ENCODE peak calls at places on chromosomes 11 and 22, in five cellular contexts. M is BJ, D is transverse colon, B is fibroblast of pulmonary artery, X is thoracic aorta. Y is an unnamed sample.

GRCh38 chr11:73285721-73286120 is 13.6 kb downstream of the P2RY6 start:
- DNase-seq in M (no peak), D (no peak), B (no peak), X (no peak), Y (no peak)

GRCh38 chr11:1936781-1937615 is 10.1 kb upstream of the MRPL23 start:
- DNase-seq in M (no peak), D (no peak), B (no peak), X (no peak), Y (no peak)

GRCh38 chr11:20367313-20367948 is 3.9 kb downstream of the HTATIP2 start:
- DNase-seq in M (peak), D (peak), B (peak), X (no peak), Y (peak)

GRCh38 chr22:23831781-23832180 is 7.0 kb downstream of the DERL3 start:
- DNase-seq in M (no peak), D (no peak), B (no peak), X (no peak), Y (no peak)

GRCh38 chr11:12832828-12833227 is 158.6 kb downstream of the TEAD1 start:
- DNase-seq in M (no peak), D (no peak), B (no peak), X (no peak), Y (no peak)

GRCh38 chr11:106853850-106854401 is 164.3 kb downstream of the GUCY1A2 start:
- DNase-seq in M (no peak), D (no peak), B (no peak), X (no peak), Y (no peak)

GRCh38 chr22:34638128-34638527 is 427.8 kb upstream of the ISX start:
- DNase-seq in M (no peak), D (no peak), B (no peak), X (no peak), Y (no peak)

GRCh38 chr11:100404907-100405306 is 282.2 kb upstream of the ARHGAP42 start:
- DNase-seq in M (no peak), D (no peak), B (no peak), X (no peak), Y (no peak)

GRCh38 chr11:64144587-64145295 is 21.2 kb downstream of the MACROD1 start:
- DNase-seq in M (no peak), D (no peak), B (no peak), X (no peak), Y (no peak)

GRCh38 chr22:23786752-23787599 is at the start of gene SMARCB1:
- DNase-seq in M (peak), D (peak), B (peak), X (peak), Y (peak)

GRCh38 chr11:124825876-124826275 is 25.7 kb upstream of the MSANTD2 start:
- DNase-seq in M (no peak), D (no peak), B (no peak), X (no peak), Y (no peak)

GRCh38 chr22:23070418-23071162 is at the start of gene GNAZ:
- DNase-seq in M (no peak), D (no peak), B (no peak), X (no peak), Y (no peak)

GRCh38 chr11:75233688-75234295 is 6.8 kb upstream of the TPBGL start:
- DNase-seq in M (no peak), D (no peak), B (peak), X (no peak), Y (peak)

GRCh38 chr22:29071261-29072045 is 1.4 kb upstream of the KREMEN1 start:
- DNase-seq in M (no peak), D (peak), B (no peak), X (no peak), Y (peak)

GRCh38 chr11:46363031-46363407 is 15.8 kb downstream of the DGKZ start:
- DNase-seq in M (no peak), D (no peak), B (peak), X (no peak), Y (peak)

GRCh38 chr11:107018274-107018901 is at the start of gene GUCY1A2:
- DNase-seq in M (no peak), D (no peak), B (no peak), X (no peak), Y (no peak)

GRCh38 chr11:76558891-76559290 is 111.7 kb downstream of the LRRC32 start:
- DNase-seq in M (no peak), D (no peak), B (no peak), X (no peak), Y (no peak)

GRCh38 chr11:120710354-120711187 is 199.0 kb downstream of the GRIK4 start:
- DNase-seq in M (peak), D (peak), B (peak), X (no peak), Y (peak)

GRCh38 chr22:42635531-42635930 is 4.9 kb downstream of the ATP5MGL start:
- DNase-seq in M (peak), D (peak), B (peak), X (peak), Y (peak)

GRCh38 chr22:35310556-35311550 is 11.2 kb downstream of the TOM1 start:
- DNase-seq in M (no peak), D (peak), B (no peak), X (no peak), Y (peak)

GRCh38 chr11:83087035-83087434 is 15.3 kb upstream of the RAB30 start:
- DNase-seq in M (no peak), D (no peak), B (no peak), X (no peak), Y (no peak)

GRCh38 chr11:120136356-120136755 is 1.6 kb downstream of the TRIM29 start:
- DNase-seq in M (no peak), D (peak), B (no peak), X (no peak), Y (no peak)

GRCh38 chr11:115887316-115887715 is 383.1 kb upstream of the CADM1 start:
- DNase-seq in M (no peak), D (no peak), B (no peak), X (no peak), Y (no peak)

GRCh38 chr11:2538951-2539735 is 94.3 kb downstream of the KCNQ1 start:
- DNase-seq in M (no peak), D (peak), B (no peak), X (no peak), Y (no peak)

GRCh38 chr22:26835929-26836528 is 178.6 kb downstream of the MIAT start:
- DNase-seq in M (no peak), D (peak), B (peak), X (no peak), Y (peak)

GRCh38 chr22:50340157-50340879 is 2.8 kb upstream of the PPP6R2 start:
- DNase-seq in M (no peak), D (no peak), B (peak), X (no peak), Y (peak)

GRCh38 chr22:44341431-44342346 is 28.9 kb upstream of the SHISAL1 start:
- DNase-seq in M (no peak), D (peak), B (peak), X (no peak), Y (no peak)

GRCh38 chr11:46105134-46105628 is 16.1 kb downstream of the PHF21A start:
- DNase-seq in M (no peak), D (no peak), B (no peak), X (no peak), Y (no peak)

GRCh38 chr11:66768088-66768521 is 39.1 kb upstream of the SPTBN2 start:
- DNase-seq in M (no peak), D (no peak), B (peak), X (no peak), Y (no peak)

GRCh38 chr11:90241414-90241813 is 18.6 kb upstream of the CHORDC1 start:
- DNase-seq in M (no peak), D (no peak), B (no peak), X (no peak), Y (no peak)

GRCh38 chr11:26028294-26028954 is 303.5 kb upstream of the ANO3 start:
- DNase-seq in M (peak), D (no peak), B (peak), X (no peak), Y (no peak)

GRCh38 chr11:12867531-12867930 is 141.6 kb upstream of the RASSF10 start:
- DNase-seq in M (no peak), D (no peak), B (no peak), X (no peak), Y (no peak)

GRCh38 chr11:116339306-116339705 is 433.5 kb downstream of the BUD13 start:
- DNase-seq in M (no peak), D (peak), B (no peak), X (no peak), Y (no peak)

GRCh38 chr11:8531312-8531711 is 62.7 kb downstream of the STK33 start:
- DNase-seq in M (no peak), D (no peak), B (no peak), X (no peak), Y (no peak)

GRCh38 chr11:11992257-11992690 is 16.2 kb downstream of the DKK3 start:
- DNase-seq in M (no peak), D (no peak), B (no peak), X (no peak), Y (peak)

GRCh38 chr22:39205344-39206021 is 39.3 kb downstream of the PDGFB start:
- DNase-seq in M (peak), D (no peak), B (peak), X (no peak), Y (peak)

GRCh38 chr11:116449522-116449921 is 323.3 kb downstream of the BUD13 start:
- DNase-seq in M (no peak), D (no peak), B (no peak), X (no peak), Y (no peak)

GRCh38 chr11:21511835-21512440 is 680.9 kb upstream of the ANO5 start:
- DNase-seq in M (no peak), D (peak), B (peak), X (no peak), Y (peak)

GRCh38 chr11:2420502-2421225 is 20.1 kb downstream of the TSSC4 start:
- DNase-seq in M (no peak), D (peak), B (peak), X (no peak), Y (peak)

GRCh38 chr11:59901306-59901705 is 22.7 kb downstream of the OOSP3 start:
- DNase-seq in M (no peak), D (no peak), B (peak), X (no peak), Y (peak)

GRCh38 chr11:59894616-59895015 is 16.0 kb downstream of the OOSP3 start:
- DNase-seq in M (no peak), D (no peak), B (no peak), X (no peak), Y (no peak)

GRCh38 chr11:59898652-59899051 is 20.1 kb downstream of the OOSP3 start:
- DNase-seq in M (no peak), D (no peak), B (no peak), X (no peak), Y (no peak)

GRCh38 chr11:59898046-59898445 is 19.5 kb downstream of the OOSP3 start:
- DNase-seq in M (no peak), D (no peak), B (no peak), X (no peak), Y (no peak)

DNA sequence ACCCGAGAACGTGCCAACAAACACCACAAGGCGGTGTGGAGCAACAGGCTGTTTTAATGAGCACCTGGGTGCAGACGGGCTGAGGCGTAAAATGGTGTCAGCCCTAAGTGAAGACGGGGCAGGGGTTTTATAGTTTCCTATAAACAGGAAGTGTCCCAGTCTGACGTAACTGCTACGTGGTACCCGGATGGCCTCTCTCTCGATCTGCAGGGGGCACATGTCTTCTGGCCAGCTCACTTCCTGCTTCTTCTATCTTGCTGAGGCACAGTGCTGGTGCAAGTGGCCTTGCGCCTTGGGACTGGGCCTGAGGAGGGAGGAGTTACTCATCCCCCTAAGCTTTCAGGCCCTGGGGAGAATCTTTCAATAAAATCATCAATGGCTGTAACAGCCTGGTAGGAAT is 20.9 kb downstream of the OOSP3 start:
- DNase-seq in M (no peak), D (no peak), B (peak), X (no peak), Y (no peak)
- TF ChIP-seq CTCF in M (no peak), D (no peak), B (no peak), X (no peak), Y (no peak)

GRCh38 chr22:37801946-37802309 is 5.8 kb upstream of the GCAT start:
- DNase-seq in M (no peak), D (no peak), B (no peak), X (no peak), Y (no peak)

GRCh38 chr22:37803636-37804371 is 3.9 kb upstream of the GCAT start:
- DNase-seq in M (no peak), D (no peak), B (no peak), X (no peak), Y (no peak)

GRCh38 chr22:37804502-37804885 is 3.2 kb upstream of the GCAT start:
- DNase-seq in M (no peak), D (no peak), B (no peak), X (no peak), Y (no peak)

GRCh38 chr22:37803195-37803635 is 4.5 kb upstream of the GCAT start:
- DNase-seq in M (no peak), D (no peak), B (no peak), X (no peak), Y (no peak)

GRCh38 chr22:37802310-37803194 is 5.2 kb upstream of the GCAT start:
- DNase-seq in M (no peak), D (peak), B (peak), X (no peak), Y (peak)
- TF ChIP-seq CTCF in M (no peak), D (no peak), B (no peak), X (no peak), Y (peak)

GRCh38 chr11:128658499-128658898 is 35.4 kb upstream of the FLI1 start:
- DNase-seq in M (no peak), D (no peak), B (no peak), X (no peak), Y (no peak)

GRCh38 chr11:128648711-128649110 is 45.2 kb upstream of the FLI1 start:
- DNase-seq in M (no peak), D (no peak), B (no peak), X (no peak), Y (no peak)

DNA sequence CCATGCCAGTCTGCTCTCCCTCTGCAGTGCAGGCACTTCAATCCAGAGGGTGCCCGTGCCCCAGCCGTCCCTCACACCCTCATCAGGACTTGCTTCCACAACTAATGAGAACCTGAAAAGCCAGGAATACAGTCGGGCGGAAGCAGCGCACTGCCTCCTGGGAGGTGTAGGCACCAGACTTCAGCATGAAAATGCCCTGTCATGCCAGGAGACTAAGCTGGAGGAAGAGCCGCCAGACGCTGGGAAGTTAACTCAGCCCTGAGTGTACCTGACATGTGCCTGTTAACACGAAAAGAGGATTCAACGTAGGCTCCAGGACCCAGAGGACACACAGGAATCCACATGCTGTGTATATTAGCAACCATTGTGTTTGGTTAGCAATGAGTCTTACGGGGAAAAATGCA is 40.0 kb upstream of the FLI1 start:
- DNase-seq in M (peak), D (peak), B (peak), X (no peak), Y (peak)
- TF ChIP-seq CTCF in M (no peak), D (no peak), B (no peak), X (no peak), Y (no peak)

DNA sequence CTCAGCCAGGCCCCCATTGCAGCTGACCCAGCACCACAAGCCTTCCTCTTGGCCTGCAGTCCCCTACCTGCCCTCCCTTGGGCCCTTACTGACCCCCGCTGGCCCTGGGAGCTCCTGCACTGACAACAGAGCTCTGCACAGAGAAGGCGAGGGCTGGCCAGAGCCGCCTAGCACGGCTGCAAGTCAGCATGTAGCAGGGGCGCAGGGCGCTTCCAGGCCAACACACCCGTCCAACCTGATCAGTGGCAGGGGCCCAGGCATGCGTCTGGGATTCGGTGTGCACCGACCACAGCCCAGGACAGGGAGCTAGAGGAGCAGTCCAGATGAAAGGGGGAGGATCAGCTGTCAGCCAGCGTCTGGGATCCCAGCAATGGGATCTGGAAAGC is 7.6 kb downstream of the WNT7B start:
- DNase-seq in M (no peak), D (no peak), B (peak), X (no peak), Y (peak)
- TF ChIP-seq CTCF in M (no peak), D (no peak), B (peak), X (no peak), Y (no peak)

DNA sequence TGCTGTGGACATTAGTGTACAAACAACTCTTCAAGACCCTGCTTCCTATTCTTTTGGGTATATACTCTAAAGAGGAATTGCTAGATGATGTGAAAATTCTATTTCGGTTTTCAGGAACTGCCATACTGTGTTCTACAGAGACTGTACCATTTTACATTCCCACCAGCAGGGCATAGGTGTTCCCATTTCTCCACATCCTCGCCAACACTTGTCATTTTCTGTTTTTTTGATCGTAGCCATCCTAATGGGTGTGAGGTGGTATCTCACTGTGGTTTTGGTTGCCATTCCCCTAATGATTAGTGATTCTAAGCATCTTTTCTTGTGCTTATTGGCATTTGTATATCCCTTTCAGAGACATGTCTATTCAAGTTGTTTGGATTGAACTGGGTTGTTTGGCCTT is 29.8 kb upstream of the GRK3 start:
- DNase-seq in M (no peak), D (no peak), B (no peak), X (no peak), Y (no peak)
- TF ChIP-seq CTCF in M (no peak), D (no peak), B (no peak), X (no peak), Y (no peak)

DNA sequence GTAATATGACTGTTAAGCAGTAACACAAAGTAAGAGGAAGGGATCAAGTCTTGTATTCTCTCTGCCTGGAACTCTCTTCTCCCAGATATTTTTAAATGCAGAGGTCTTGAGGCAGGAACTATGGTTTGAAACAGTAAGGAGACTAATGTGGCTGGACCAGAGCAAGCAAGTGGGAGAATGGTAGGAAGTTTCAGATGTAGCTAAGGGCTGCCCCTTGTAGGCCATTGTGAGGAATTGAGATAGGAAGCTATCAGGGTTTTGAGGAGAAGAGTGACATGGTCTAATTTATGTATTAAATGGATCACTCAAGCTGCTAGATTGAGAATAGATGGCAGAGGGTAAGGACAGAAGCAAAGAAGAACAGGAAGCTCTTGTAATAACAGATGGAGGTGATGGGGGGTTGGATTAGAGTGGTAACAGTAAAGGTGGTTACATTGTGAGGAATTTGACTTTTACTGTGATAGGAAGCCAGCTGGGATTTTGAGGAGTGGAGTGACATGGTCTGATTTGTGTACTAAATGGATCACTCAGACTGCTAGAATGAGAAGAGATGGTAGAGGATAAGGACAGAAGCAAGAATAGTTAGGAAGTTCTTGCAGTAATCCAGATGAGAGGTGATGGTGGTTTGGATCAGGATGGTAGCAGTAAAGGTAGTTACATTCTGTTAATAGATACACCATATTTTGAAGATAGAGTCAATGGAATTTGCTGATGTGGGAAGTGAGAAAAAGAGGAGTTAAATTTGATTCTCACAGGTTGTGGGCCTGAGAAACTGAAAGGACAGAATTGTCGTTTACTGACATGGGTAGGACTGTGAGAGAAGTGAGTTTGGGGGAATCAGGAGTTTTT is 63.0 kb downstream of the HIPK3 start:
- DNase-seq in M (no peak), D (no peak), B (no peak), X (no peak), Y (no peak)
- TF ChIP-seq CTCF in M (no peak), D (no peak), B (no peak), X (no peak), Y (no peak)

DNA sequence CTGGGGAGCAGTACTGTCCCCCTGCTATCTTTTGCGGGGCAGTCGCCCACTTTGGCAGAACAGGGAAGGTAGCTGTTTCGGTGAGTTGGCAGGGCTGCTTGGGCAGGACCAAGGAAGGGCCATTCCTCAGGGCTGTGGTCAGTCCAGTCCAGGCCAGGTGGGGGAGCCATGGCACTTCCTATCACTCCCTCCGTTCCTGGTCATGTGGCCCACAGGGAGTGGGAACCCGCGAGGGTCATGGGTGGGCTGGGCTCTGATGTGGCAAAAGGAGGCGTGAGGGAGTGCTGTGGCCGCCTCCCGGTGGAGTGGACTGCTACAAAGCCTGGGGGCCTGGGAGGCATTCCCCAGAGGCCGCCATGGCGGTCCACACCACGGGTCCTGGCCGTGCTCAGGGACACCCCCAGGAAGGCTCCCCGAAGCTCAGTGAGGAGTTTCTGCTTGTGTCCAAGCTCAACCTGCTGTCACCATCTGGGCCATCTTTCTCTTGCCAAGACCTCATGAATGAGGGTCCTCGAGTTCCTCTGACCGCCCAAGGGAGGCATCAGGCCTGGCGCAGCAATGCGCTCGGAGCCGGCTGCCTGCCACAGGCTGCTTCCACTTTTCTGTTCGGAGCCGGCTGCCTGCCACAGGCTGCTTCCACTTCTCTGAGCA is 11.9 kb downstream of the CHID1 start:
- DNase-seq in M (no peak), D (no peak), B (peak), X (no peak), Y (peak)
- TF ChIP-seq CTCF in M (peak), D (no peak), B (peak), X (no peak), Y (no peak)

Y was measured in Calu3.